ENCODE peak calls at places on chromosomes 13 and 19, in four cellular contexts. D, Y, K and G are unnamed samples.

GRCh38 chr19:13825489-13826475 is 30.5 kb downstream of the ZSWIM4 start:
- DNase-seq in Y (no peak), D (peak), K (no peak), G (no peak)

GRCh38 chr13:29654807-29655547 is 59.5 kb upstream of the SLC7A1 start:
- DNase-seq in D (no peak), K (no peak), Y (no peak), G (no peak)

GRCh38 chr19:543912-544608 is at the start of gene GZMM:
- DNase-seq in Y (no peak), K (no peak), D (no peak), G (no peak)

GRCh38 chr13:44796597-44797517 is 192.4 kb downstream of the NUFIP1 start:
- DNase-seq in D (no peak), Y (no peak), K (no peak), G (peak)

GRCh38 chr13:63636231-63636993 is 2220.8 kb upstream of the PCDH20 start:
- DNase-seq in D (peak), Y (no peak), K (peak), G (no peak)

GRCh38 chr13:80022146-80022545 is 318.8 kb downstream of the SPRY2 start:
- DNase-seq in K (no peak), Y (no peak), D (no peak), G (no peak)

GRCh38 chr19:13057744-13058143 is 44.9 kb downstream of the LYL1 start:
- DNase-seq in Y (no peak), K (peak), D (no peak), G (no peak)

GRCh38 chr19:7611541-7612279 is 16.0 kb downstream of the CAMSAP3 start:
- DNase-seq in Y (no peak), K (no peak), D (no peak), G (no peak)

GRCh38 chr19:55340144-55340783 is 588 bp downstream of the KMT5C start:
- DNase-seq in Y (no peak), D (no peak), K (peak), G (no peak)

GRCh38 chr19:6739390-6739883 is at the start of gene TRIP10:
- DNase-seq in K (peak), D (peak), Y (no peak), G (no peak)

GRCh38 chr19:53775524-53775923 is 48.6 kb downstream of the NLRP12 start:
- DNase-seq in K (no peak), Y (no peak), D (no peak), G (no peak)

GRCh38 chr19:54203151-54203611 is 2.5 kb downstream of the RPS9 start:
- DNase-seq in Y (no peak), D (no peak), K (peak), G (no peak)

GRCh38 chr19:41892173-41892902 is 9.4 kb downstream of the ARHGEF1 start:
- DNase-seq in D (no peak), Y (no peak), K (no peak), G (no peak)

GRCh38 chr19:18109363-18109730 is 11.8 kb downstream of the MAST3 start:
- DNase-seq in K (no peak), D (no peak), Y (no peak), G (no peak)

GRCh38 chr19:18002347-18002850 is 5.6 kb upstream of the ARRDC2 start:
- DNase-seq in Y (no peak), D (no peak), K (no peak), G (no peak)

GRCh38 chr13:29905845-29906244 is 55.4 kb upstream of the UBL3 start:
- DNase-seq in Y (no peak), K (peak), D (no peak), G (no peak)

GRCh38 chr13:95641291-95641811 is 3.2 kb downstream of the DZIP1 start:
- DNase-seq in D (peak), Y (no peak), K (peak), G (no peak)

GRCh38 chr13:31887311-31887710 is 144.3 kb upstream of the FRY start:
- DNase-seq in Y (no peak), K (peak), D (no peak), G (no peak)

GRCh38 chr13:31884556-31884955 is 145.2 kb downstream of the RXFP2 start:
- DNase-seq in K (no peak), D (no peak), Y (no peak), G (no peak)

GRCh38 chr13:31882794-31883193 is 143.5 kb downstream of the RXFP2 start:
- DNase-seq in D (no peak), Y (no peak), K (no peak), G (no peak)

GRCh38 chr13:31881495-31881882 is 142.2 kb downstream of the RXFP2 start:
- DNase-seq in Y (no peak), K (no peak), D (no peak), G (no peak)

GRCh38 chr13:31885994-31886393 is 145.6 kb upstream of the FRY start:
- DNase-seq in D (no peak), K (no peak), Y (no peak), G (no peak)
- TF ChIP-seq CTCF in D (no peak), K (no peak), Y (no peak), G (no peak)

GRCh38 chr19:5507056-5507624 is 51.9 kb downstream of the ZNRF4 start:
- DNase-seq in Y (no peak), K (no peak), D (no peak), G (no peak)

GRCh38 chr19:5503598-5503997 is 48.4 kb downstream of the ZNRF4 start:
- DNase-seq in Y (no peak), K (no peak), D (no peak), G (no peak)

GRCh38 chr19:5501907-5502306 is 46.7 kb downstream of the ZNRF4 start:
- DNase-seq in K (no peak), Y (no peak), D (no peak), G (no peak)

GRCh38 chr19:5498817-5499535 is 43.8 kb downstream of the ZNRF4 start:
- DNase-seq in D (peak), K (no peak), Y (no peak), G (no peak)

GRCh38 chr19:5504115-5504514 is 48.9 kb downstream of the ZNRF4 start:
- DNase-seq in Y (no peak), K (no peak), D (peak), G (no peak)
- TF ChIP-seq CTCF in Y (no peak), K (no peak), D (peak), G (peak)

DNA sequence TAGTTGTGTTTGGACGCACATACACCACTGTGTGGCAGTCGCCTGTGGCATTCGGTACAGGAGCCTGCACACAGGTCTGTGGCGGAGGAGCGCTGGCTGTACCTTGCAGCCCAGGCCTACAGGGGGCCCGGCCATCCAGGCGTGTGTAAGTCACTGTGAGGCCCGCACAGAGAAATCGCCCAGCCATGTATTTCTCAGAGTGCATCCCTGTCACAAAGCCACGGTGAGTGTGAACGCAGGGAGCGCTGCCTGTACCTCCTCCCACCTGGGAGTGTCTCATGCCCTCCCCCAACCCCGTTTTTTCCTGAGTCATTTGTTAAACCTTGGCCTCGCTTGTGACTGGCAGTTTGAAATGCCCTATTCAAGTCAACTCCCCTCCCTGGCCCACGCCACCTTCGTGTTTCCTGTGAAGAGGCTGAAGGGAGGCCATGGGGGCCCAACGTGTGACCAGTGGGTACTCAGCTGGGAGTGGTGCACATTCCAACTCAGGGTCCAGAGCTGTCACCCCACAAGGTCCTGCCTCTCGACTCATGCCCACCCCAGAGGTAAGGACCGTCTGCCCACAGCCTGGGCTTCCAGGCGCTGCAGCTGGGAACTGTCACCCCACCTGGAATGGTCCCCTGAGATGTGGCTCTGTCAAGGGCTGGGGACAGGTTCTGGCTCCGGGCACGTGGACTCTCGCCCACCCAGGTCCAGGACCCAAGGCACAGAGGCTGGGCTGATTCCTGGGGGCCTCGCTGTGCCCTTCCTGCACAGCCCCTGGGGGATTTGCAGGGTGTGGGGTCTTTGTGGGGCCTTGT is 11.6 kb upstream of the RASA3 start:
- DNase-seq in Y (no peak), D (peak), K (no peak), G (no peak)
- TF ChIP-seq CTCF in Y (no peak), D (peak), K (no peak), G (peak)

DNA sequence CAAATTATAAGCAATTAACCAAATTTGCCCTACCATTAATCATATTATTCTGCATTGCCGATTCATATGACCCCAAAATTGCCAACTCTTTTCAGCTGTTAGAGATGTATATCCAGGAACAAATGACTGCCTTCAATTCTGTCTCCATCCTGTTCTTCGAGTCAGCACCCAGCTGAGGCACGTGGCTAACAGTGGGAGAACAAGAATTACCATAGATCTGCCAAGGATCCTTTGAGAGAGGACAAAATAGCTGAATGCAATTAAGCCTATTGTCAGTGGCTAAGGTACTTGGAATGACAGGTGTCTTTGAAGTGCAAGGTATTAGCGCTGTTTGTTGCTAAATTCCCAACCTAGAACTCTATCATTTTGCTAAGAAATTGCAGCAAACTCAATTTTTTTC is 426.1 kb downstream of the TSHZ3 start:
- DNase-seq in Y (no peak), K (no peak), D (peak), G (no peak)
- TF ChIP-seq CTCF in Y (no peak), K (no peak), D (no peak), G (no peak)

DNA sequence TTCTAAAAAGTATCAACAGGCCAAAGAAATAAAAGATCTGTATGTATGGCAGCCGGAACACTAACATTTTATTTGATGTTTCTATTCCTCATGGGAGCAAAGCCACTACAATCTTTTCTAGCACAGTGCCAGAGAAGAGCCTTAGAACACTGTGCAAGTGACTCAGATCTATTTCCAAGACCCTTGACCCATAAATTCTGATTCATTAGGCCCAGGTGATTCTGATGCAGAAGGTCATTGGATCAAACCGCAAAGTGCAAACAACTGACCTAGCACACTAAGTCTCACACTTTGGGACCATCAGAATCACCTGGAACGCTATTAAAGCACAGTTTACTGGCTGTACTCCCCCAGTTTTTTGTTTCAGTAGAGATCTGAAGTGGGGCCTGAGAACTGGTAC is 87.6 kb downstream of the MYCBP2 start:
- DNase-seq in Y (no peak), D (no peak), K (no peak), G (no peak)
- TF ChIP-seq CTCF in Y (no peak), D (no peak), K (no peak), G (no peak)

GRCh38 chr13:49646688-49647087 is 18.4 kb downstream of the ARL11 start:
- DNase-seq in K (no peak), D (no peak), Y (no peak), G (no peak)
- TF ChIP-seq CTCF in K (no peak), D (no peak), Y (no peak), G (no peak)

GRCh38 chr19:29971648-29972047 is 29.6 kb downstream of the URI1 start:
- DNase-seq in D (no peak), Y (no peak), K (no peak), G (no peak)
- TF ChIP-seq CTCF in D (no peak), Y (no peak), K (no peak), G (no peak)